ENCODE peak calls at places on chromosomes 7 and 10, in four cellular contexts. T is stomach, V is DND-41, F is OCI-LY7. I is an unnamed sample.

GRCh38 chr10:79239930-79240713 is 107.1 kb upstream of the PPIF start:
- DNase-seq in T (no peak), V (no peak), F (no peak), I (no peak)

GRCh38 chr7:21064698-21065648 is 278.3 kb upstream of the SP8 start:
- DNase-seq in T (no peak), V (no peak), F (no peak), I (no peak)

GRCh38 chr10:43120948-43121290 is 17.3 kb upstream of the CSGALNACT2 start:
- DNase-seq in T (peak), V (peak), F (peak), I (peak)

GRCh38 chr7:100157334-100158228 is 942 bp downstream of the TRAPPC14 start:
- DNase-seq in T (no peak), V (no peak), F (peak), I (no peak)

GRCh38 chr10:8404721-8405120 is 350.2 kb downstream of the GATA3 start:
- DNase-seq in T (no peak), V (peak), F (no peak), I (no peak)

GRCh38 chr7:140653319-140654108 is 12.9 kb upstream of the DENND2A start:
- DNase-seq in T (peak), V (peak), F (peak), I (no peak)

GRCh38 chr10:63596924-63597323 is 75.7 kb downstream of the REEP3 start:
- DNase-seq in T (no peak), V (no peak), F (no peak), I (no peak)

GRCh38 chr10:117175215-117175900 is 21.9 kb upstream of the KCNK18 start:
- DNase-seq in T (no peak), V (no peak), F (no peak), I (no peak)

GRCh38 chr7:23106491-23106800 is 861 bp downstream of the KLHL7 start:
- DNase-seq in T (peak), V (no peak), F (no peak), I (no peak)

GRCh38 chr7:79547132-79547531 is 93.7 kb upstream of the MAGI2 start:
- DNase-seq in T (no peak), V (no peak), F (no peak), I (no peak)

GRCh38 chr7:98398567-98399372 is 2.1 kb downstream of the BAIAP2L1 start:
- DNase-seq in T (no peak), V (no peak), F (no peak), I (no peak)

GRCh38 chr10:15370212-15370740 is 813 bp downstream of the FAM171A1 start:
- DNase-seq in T (no peak), V (no peak), F (no peak), I (no peak)

GRCh38 chr10:48377751-48378585 is 71.5 kb downstream of the MAPK8 start:
- DNase-seq in T (no peak), V (no peak), F (no peak), I (no peak)

GRCh38 chr7:10793995-10794780 is 179.5 kb upstream of the PHF14 start:
- DNase-seq in T (no peak), V (no peak), F (no peak), I (no peak)

GRCh38 chr10:28111712-28112111 is 112.8 kb upstream of the ODAD2 start:
- DNase-seq in T (no peak), V (no peak), F (no peak), I (no peak)

GRCh38 chr7:134852626-134853025 is 73.2 kb downstream of the CALD1 start:
- DNase-seq in T (no peak), V (no peak), F (no peak), I (no peak)

GRCh38 chr10:117546630-117547300 is 4.2 kb downstream of the EMX2 start:
- DNase-seq in T (no peak), V (no peak), F (no peak), I (no peak)

GRCh38 chr7:148503900-148504487 is 86.6 kb upstream of the C7orf33 start:
- DNase-seq in T (no peak), V (no peak), F (peak), I (no peak)

GRCh38 chr10:122499491-122499941 is 38.2 kb downstream of the HTRA1 start:
- DNase-seq in T (no peak), V (no peak), F (no peak), I (no peak)

GRCh38 chr7:33067921-33068320 is 5.3 kb upstream of the NT5C3A start:
- DNase-seq in T (no peak), V (no peak), F (no peak), I (no peak)

GRCh38 chr7:129024125-129024524 is 30.8 kb downstream of the TNPO3 start:
- DNase-seq in T (no peak), V (no peak), F (no peak), I (no peak)

GRCh38 chr7:128454808-128455555 is 696 bp upstream of the HILPDA start:
- DNase-seq in T (no peak), V (no peak), F (peak), I (no peak)

GRCh38 chr10:132538031-132538789 is 623 bp downstream of the INPP5A start:
- DNase-seq in T (peak), V (no peak), F (no peak), I (peak)
- H3K27ac ChIP-seq in T (peak), V (peak), F (no peak), I (peak)

GRCh38 chr10:69335613-69336012 is 57.3 kb downstream of the HK1 start:
- DNase-seq in T (no peak), V (no peak), F (no peak), I (no peak)
- H3K27ac ChIP-seq in T (peak), V (no peak), F (no peak), I (peak)

GRCh38 chr7:20019757-20020432 is 197.3 kb downstream of the MACC1 start:
- DNase-seq in T (no peak), V (no peak), F (no peak), I (no peak)
- H3K27ac ChIP-seq in T (no peak), V (no peak), F (no peak), I (no peak)

DNA sequence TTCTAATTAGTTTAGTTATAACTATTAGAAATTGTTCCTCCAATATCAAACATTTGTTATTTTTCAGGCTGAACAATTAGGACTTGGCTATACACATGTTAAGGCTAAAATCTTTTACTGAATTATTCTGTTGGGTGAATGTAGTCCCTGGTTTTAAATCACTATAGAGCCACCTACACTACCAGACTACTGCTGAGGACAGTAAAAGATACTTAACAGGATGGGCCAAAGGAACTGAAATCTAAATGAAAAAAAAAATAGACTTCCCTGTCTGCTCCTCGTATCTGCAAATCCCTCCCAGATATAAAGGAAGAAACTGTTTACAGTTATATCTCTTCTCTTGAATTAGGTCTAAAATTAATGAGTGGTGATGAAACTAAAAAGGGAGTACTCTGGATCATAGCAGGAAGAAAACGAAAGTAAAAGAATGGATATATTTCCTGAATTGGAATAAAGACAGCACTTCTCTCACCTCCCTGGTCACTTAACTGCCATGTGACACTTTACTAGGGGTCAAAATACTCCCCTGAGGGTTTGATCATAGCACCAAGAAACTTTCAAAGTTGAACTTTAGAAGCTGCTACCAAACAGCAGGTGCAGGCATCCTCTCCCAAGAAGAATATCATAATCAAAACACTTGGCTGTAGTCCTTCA is 12.7 kb downstream of the FBXW4 start:
- DNase-seq in T (no peak), V (no peak), F (peak), I (no peak)
- H3K27ac ChIP-seq in T (no peak), V (peak), F (no peak), I (no peak)

DNA sequence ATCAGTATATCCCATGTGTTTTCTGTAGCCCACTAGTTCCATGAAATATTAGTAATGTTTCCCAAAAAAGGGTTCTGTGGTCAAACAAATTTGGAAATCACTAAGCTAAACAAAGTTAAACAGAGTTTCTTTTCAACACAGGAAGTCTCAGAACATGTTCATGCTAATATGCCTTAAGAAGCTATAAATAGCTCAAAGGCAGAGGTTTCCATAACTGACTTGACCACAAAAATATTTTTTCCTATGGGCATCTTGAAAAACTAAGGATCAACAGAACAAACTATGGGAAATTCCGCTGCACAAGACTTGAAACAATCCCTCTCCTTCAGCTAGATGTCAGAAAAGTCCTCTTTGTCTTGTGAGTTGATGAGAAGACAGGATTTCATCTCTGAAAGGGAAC is 59.7 kb downstream of the SEM1 start:
- DNase-seq in T (no peak), V (no peak), F (no peak), I (no peak)
- H3K27ac ChIP-seq in T (no peak), V (no peak), F (no peak), I (no peak)

GRCh38 chr7:92255308-92255707 is 9.5 kb downstream of the ANKIB1 start:
- DNase-seq in T (no peak), V (no peak), F (no peak), I (no peak)

GRCh38 chr7:92259062-92259461 is 13.3 kb downstream of the ANKIB1 start:
- DNase-seq in T (no peak), V (no peak), F (no peak), I (no peak)

GRCh38 chr7:92260248-92260781 is 14.5 kb downstream of the ANKIB1 start:
- DNase-seq in T (no peak), V (no peak), F (no peak), I (no peak)

GRCh38 chr7:92259610-92260247 is 14.0 kb downstream of the ANKIB1 start:
- DNase-seq in T (no peak), V (no peak), F (peak), I (no peak)
- H3K27ac ChIP-seq in T (no peak), V (no peak), F (peak), I (no peak)

DNA sequence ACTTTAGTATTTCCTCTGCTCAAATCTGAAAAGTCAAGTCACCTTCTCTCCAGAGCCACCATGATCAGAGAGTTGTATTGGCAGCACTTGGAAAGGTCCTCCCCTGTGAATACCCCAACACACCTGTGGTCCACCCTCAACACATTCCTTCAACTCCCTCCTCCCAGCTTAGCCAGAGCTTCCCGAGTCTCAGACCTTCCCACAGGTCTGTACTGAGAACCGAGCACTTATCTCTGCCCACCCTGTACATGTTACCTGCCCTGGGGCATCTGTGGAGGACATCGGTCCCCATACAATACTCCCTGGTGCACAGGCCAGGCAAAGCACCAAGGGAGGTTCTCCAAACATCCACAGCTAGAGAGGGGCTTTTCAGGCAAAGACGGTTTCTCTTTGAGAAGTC is 30.6 kb downstream of the SORBS1 start:
- DNase-seq in T (no peak), V (no peak), F (no peak), I (no peak)
- H3K27ac ChIP-seq in T (peak), V (no peak), F (no peak), I (peak)

GRCh38 chr10:78038791-78039547 is 5.3 kb downstream of the RPS24 start:
- DNase-seq in T (no peak), V (no peak), F (no peak), I (no peak)

GRCh38 chr10:78042058-78042751 is 8.5 kb downstream of the RPS24 start:
- DNase-seq in T (no peak), V (no peak), F (no peak), I (no peak)

GRCh38 chr10:78041170-78042057 is 7.8 kb downstream of the RPS24 start:
- DNase-seq in T (no peak), V (no peak), F (no peak), I (no peak)

GRCh38 chr10:78038105-78038504 is 4.4 kb downstream of the RPS24 start:
- DNase-seq in T (no peak), V (no peak), F (no peak), I (no peak)

DNA sequence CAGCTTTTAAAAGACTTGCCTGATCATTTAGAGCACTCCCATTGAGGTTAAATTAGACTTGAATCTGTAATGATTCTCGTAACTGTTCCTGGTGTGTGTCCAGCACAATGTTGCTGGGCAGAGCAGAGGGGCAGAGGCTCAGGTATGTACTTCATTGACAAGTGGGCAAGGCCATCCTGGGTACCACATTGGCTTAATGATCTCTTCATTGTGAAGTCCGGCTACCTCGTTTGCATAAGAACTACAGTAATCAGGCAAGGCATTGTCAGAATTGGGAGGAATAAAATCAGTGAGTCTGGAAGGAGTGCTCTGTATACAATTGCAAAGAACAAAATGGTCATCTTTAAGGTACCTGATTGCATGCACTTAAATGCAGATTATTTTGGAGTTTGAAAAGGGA is 6.1 kb downstream of the RPS24 start:
- DNase-seq in T (no peak), V (no peak), F (no peak), I (no peak)
- H3K27ac ChIP-seq in T (no peak), V (no peak), F (no peak), I (no peak)

DNA sequence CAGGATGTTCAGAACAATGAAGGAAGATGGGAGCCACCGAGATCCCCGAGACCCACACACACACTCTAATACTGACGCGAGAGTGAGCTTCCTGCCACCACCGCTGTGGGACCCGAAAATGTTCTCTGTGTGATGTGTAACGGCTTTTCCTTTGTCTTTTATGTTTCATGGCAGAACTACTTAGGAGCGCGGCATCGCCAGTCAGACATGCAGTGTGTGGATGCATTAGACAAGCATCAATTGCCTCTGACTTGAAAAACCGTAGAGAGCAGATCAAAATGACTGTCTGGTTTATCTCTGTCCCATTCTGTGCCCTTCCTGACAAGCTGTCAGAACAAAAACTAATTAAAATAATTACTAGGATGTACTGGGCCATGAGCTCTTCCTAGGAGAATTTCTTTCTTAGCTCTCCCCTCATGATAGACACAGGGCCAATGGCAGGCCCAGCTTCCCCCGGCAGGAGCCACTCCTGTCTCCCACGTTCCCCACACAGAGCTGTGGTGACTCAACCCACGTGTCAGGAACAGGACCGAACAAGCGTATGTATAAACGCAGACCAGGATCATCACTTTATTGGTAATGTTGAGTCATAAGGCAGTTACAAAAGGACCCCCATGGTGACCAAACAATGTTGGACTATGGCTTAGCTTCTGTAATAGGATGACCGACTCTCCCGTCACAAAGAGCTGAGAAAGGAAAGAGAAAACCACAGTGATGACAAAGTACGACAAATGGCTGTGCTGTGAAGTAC is 705.0 kb downstream of the PARD3 start:
- DNase-seq in T (no peak), V (no peak), F (no peak), I (no peak)
- H3K27ac ChIP-seq in T (no peak), V (no peak), F (no peak), I (no peak)

GRCh38 chr7:107969856-107970255 is 33.1 kb downstream of the LAMB1 start:
- DNase-seq in T (no peak), V (no peak), F (no peak), I (no peak)
- H3K27ac ChIP-seq in T (no peak), V (no peak), F (no peak), I (no peak)

I was measured in coronary artery.